ENCODE peak calls at places on chromosomes 4 and X, in six cellular contexts. P is mammary epithelial cell, W is neural crest cell, S is AG08396, U is hypothalamus, T is HT1080. R is an unnamed sample.

GRCh38 chrX:149230689-149231088 is 274.4 kb downstream of the IDS start:
- DNase-seq in S (no peak), T (no peak), P (no peak), W (no peak), U (no peak), R (no peak)

GRCh38 chr4:186819357-186820086 is 95.9 kb upstream of the FAT1 start:
- DNase-seq in T (no peak), P (no peak), U (no peak), W (no peak), S (no peak), R (no peak)

GRCh38 chrX:132463411-132463810 is 25.4 kb downstream of the MBNL3 start:
- DNase-seq in P (no peak), S (no peak), U (no peak), T (no peak), W (no peak), R (no peak)

GRCh38 chrX:50448565-50448964 is 22.1 kb downstream of the DGKK start:
- DNase-seq in S (no peak), U (no peak), T (peak; percentile 72), P (peak; percentile 78), W (no peak), R (peak; percentile 69)

GRCh38 chr4:79334341-79334740 is 8.5 kb upstream of the NAA11 start:
- DNase-seq in P (no peak), W (no peak), S (no peak), U (no peak), T (no peak), R (no peak)

GRCh38 chrX:79375340-79375739 is 8.2 kb upstream of the ITM2A start:
- DNase-seq in W (no peak), S (no peak), U (no peak), T (no peak), P (no peak), R (no peak)

GRCh38 chr4:152255437-152255836 is 280.5 kb downstream of the FBXW7 start:
- DNase-seq in W (no peak), U (no peak), S (peak; percentile 37), T (peak; percentile 86), P (no peak), R (peak; percentile 51)

GRCh38 chr4:39544580-39545315 is 17.5 kb upstream of the UGDH start:
- DNase-seq in W (no peak), S (no peak), T (no peak), U (no peak), P (no peak), R (no peak)

GRCh38 chrX:148609766-148610698 is 109.6 kb downstream of the AFF2 start:
- DNase-seq in U (no peak), P (peak; percentile 57), T (peak; percentile 75), W (no peak), S (no peak), R (peak; percentile 31)

GRCh38 chrX:114611018-114611619 is 27.2 kb downstream of the HTR2C start:
- DNase-seq in P (peak; percentile 17), U (peak; percentile 0), S (peak; percentile 20), T (peak; percentile 1), W (peak; percentile 46), R (peak; percentile 44)

GRCh38 chr4:72019688-72020087 is 12.1 kb upstream of the NPFFR2 start:
- DNase-seq in W (no peak), T (no peak), P (no peak), U (no peak), S (no peak), R (no peak)

GRCh38 chr4:36037127-36037526 is 207.2 kb downstream of the ARAP2 start:
- DNase-seq in U (no peak), W (no peak), P (no peak), T (no peak), S (no peak), R (no peak)

GRCh38 chr4:164383187-164384181 is 370.4 kb upstream of the SMIM31 start:
- DNase-seq in S (no peak), W (peak; percentile 40), T (no peak), P (peak; percentile 22), U (peak; percentile 93), R (peak; percentile 54)

GRCh38 chrX:17413228-17413627 is 38.2 kb downstream of the NHS start:
- DNase-seq in S (peak; percentile 13), U (no peak), T (peak; percentile 51), P (peak; percentile 91), W (no peak), R (peak; percentile 78)

GRCh38 chr4:144809056-144809640 is 163.2 kb downstream of the HHIP start:
- DNase-seq in U (no peak), W (no peak), T (no peak), S (no peak), P (no peak), R (no peak)

GRCh38 chr4:89114100-89114499 is 2.8 kb downstream of the TIGD2 start:
- DNase-seq in U (no peak), P (no peak), S (no peak), W (no peak), T (no peak), R (no peak)

GRCh38 chr4:148126825-148127224 is 315.4 kb downstream of the NR3C2 start:
- DNase-seq in S (peak; percentile 13), W (no peak), U (no peak), T (no peak), P (no peak), R (no peak)

GRCh38 chr4:3197366-3198105 is 51.4 kb upstream of the MSANTD1 start:
- DNase-seq in T (no peak), S (no peak), W (no peak), U (no peak), P (no peak), R (no peak)

GRCh38 chr4:145487626-145488025 is 6.0 kb downstream of the SMAD1 start:
- DNase-seq in P (no peak), W (no peak), S (no peak), T (no peak), U (no peak), R (no peak)

GRCh38 chr4:14345356-14345775 is 656.9 kb upstream of the CPEB2 start:
- DNase-seq in S (peak; percentile 42), W (no peak), U (no peak), P (peak; percentile 74), T (peak; percentile 82), R (peak; percentile 78)

GRCh38 chrX:126064901-126065541 is 101.1 kb downstream of the DCAF12L2 start:
- DNase-seq in S (no peak), W (no peak), P (no peak), T (no peak), U (no peak), R (no peak)

GRCh38 chr4:141642711-141643110 is 6.3 kb downstream of the IL15 start:
- DNase-seq in W (no peak), P (peak; percentile 37), T (peak; percentile 20), U (no peak), S (no peak), R (peak; percentile 62)

GRCh38 chr4:3303840-3304715 is 11.3 kb downstream of the RGS12 start:
- DNase-seq in U (no peak), W (no peak), T (no peak), P (no peak), S (no peak), R (no peak)

GRCh38 chr4:28232376-28232775 is 1371.7 kb downstream of the STIM2 start:
- DNase-seq in W (no peak), U (no peak), S (no peak), P (peak; percentile 71), T (no peak), R (peak; percentile 81)

GRCh38 chr4:152850377-152850776 is 70.6 kb downstream of the ARFIP1 start:
- DNase-seq in T (peak; percentile 81), S (no peak), P (peak; percentile 83), W (no peak), U (no peak), R (peak; percentile 87)

GRCh38 chr4:87469390-87469789 is 47.0 kb downstream of the NUDT9 start:
- DNase-seq in S (no peak), T (no peak), P (no peak), U (no peak), W (no peak), R (no peak)

GRCh38 chr4:25814323-25814722 is 48.5 kb downstream of the SEL1L3 start:
- DNase-seq in S (no peak), P (peak; percentile 49), U (no peak), W (no peak), T (no peak), R (peak; percentile 89)

GRCh38 chr4:173367946-173368345 is 2.8 kb upstream of the SAP30 start:
- DNase-seq in S (peak; percentile 6), U (no peak), T (peak; percentile 22), W (no peak), P (peak; percentile 15), R (peak; percentile 55)

GRCh38 chr4:37648084-37648817 is 37.9 kb downstream of the RELL1 start:
- DNase-seq in S (peak; percentile 87), T (peak; percentile 91), U (no peak), W (no peak), P (peak; percentile 87), R (peak; percentile 93)

GRCh38 chrX:78429172-78429571 is 101.8 kb upstream of the CYSLTR1 start:
- DNase-seq in U (no peak), P (no peak), T (no peak), S (no peak), W (no peak), R (no peak)

GRCh38 chrX:120647127-120647526 is 17.3 kb upstream of the C1GALT1C1 start:
- DNase-seq in S (no peak), T (peak; percentile 50), P (peak; percentile 21), W (no peak), U (no peak), R (no peak)

GRCh38 chrX:49784747-49785280 is 44.3 kb upstream of the PAGE4 start:
- DNase-seq in T (no peak), P (no peak), U (no peak), S (no peak), W (no peak), R (no peak)

GRCh38 chrX:74550295-74550802 is 64.1 kb downstream of the RLIM start:
- DNase-seq in P (peak; percentile 53), T (peak; percentile 77), W (peak; percentile 80), S (peak; percentile 67), U (peak; percentile 69), R (peak; percentile 67)

GRCh38 chr4:159006202-159006601 is 96.7 kb upstream of the RAPGEF2 start:
- DNase-seq in T (peak; percentile 79), W (no peak), U (no peak), S (no peak), P (peak; percentile 98), R (peak; percentile 99)